ENCODE peak calls at places on chromosomes 1 and 21, in seven cellular contexts. One of them, this sample, is unnamed.

GRCh38 chr1:224519874-224520273 is 85.3 kb upstream of the WDR26 start:
- DNase-seq in GM12865: no peak
- DNase-seq in mesothelial cell of epicardium: no peak
- DNase-seq in endothelial cell of umbilical vein: no peak
- DNase-seq in heart right ventricle: no peak
- DNase-seq in WTC11: no peak
- DNase-seq in omental fat pad: no peak
- DNase-seq in this sample: no peak

GRCh38 chr1:32247452-32247851 is 430 bp downstream of the FAM167B start:
- DNase-seq in GM12865: no peak
- DNase-seq in mesothelial cell of epicardium: no peak
- DNase-seq in endothelial cell of umbilical vein: no peak
- DNase-seq in heart right ventricle: no peak
- DNase-seq in WTC11: no peak
- DNase-seq in omental fat pad: no peak
- DNase-seq in this sample: no peak

GRCh38 chr1:113074237-113074636 is 1.2 kb downstream of the LRIG2 start:
- DNase-seq in GM12865: peak
- DNase-seq in mesothelial cell of epicardium: no peak
- DNase-seq in endothelial cell of umbilical vein: peak
- DNase-seq in heart right ventricle: no peak
- DNase-seq in WTC11: no peak
- DNase-seq in omental fat pad: no peak
- DNase-seq in this sample: peak

GRCh38 chr1:32813941-32814739 is 3.0 kb downstream of the YARS1 start:
- DNase-seq in GM12865: no peak
- DNase-seq in mesothelial cell of epicardium: no peak
- DNase-seq in endothelial cell of umbilical vein: no peak
- DNase-seq in heart right ventricle: no peak
- DNase-seq in WTC11: no peak
- DNase-seq in omental fat pad: no peak
- DNase-seq in this sample: no peak

GRCh38 chr21:31754561-31754960 is 22.6 kb upstream of the SCAF4 start:
- DNase-seq in GM12865: no peak
- DNase-seq in mesothelial cell of epicardium: no peak
- DNase-seq in endothelial cell of umbilical vein: no peak
- DNase-seq in heart right ventricle: no peak
- DNase-seq in WTC11: no peak
- DNase-seq in omental fat pad: no peak
- DNase-seq in this sample: no peak

GRCh38 chr1:216140650-216141547 is 282.3 kb downstream of the USH2A start:
- DNase-seq in GM12865: no peak
- DNase-seq in mesothelial cell of epicardium: no peak
- DNase-seq in endothelial cell of umbilical vein: no peak
- DNase-seq in heart right ventricle: no peak
- DNase-seq in WTC11: no peak
- DNase-seq in omental fat pad: no peak
- DNase-seq in this sample: no peak

GRCh38 chr1:67642694-67643093 is 42.3 kb upstream of the GADD45A start:
- DNase-seq in GM12865: no peak
- DNase-seq in mesothelial cell of epicardium: no peak
- DNase-seq in endothelial cell of umbilical vein: peak
- DNase-seq in heart right ventricle: peak
- DNase-seq in WTC11: no peak
- DNase-seq in omental fat pad: no peak
- DNase-seq in this sample: no peak

GRCh38 chr1:30418426-30419245 is 304.7 kb downstream of the MATN1 start:
- DNase-seq in GM12865: no peak
- DNase-seq in mesothelial cell of epicardium: no peak
- DNase-seq in endothelial cell of umbilical vein: no peak
- DNase-seq in heart right ventricle: no peak
- DNase-seq in WTC11: no peak
- DNase-seq in omental fat pad: no peak
- DNase-seq in this sample: peak

GRCh38 chr21:15134711-15135110 is 69.9 kb upstream of the NRIP1 start:
- DNase-seq in GM12865: no peak
- DNase-seq in mesothelial cell of epicardium: no peak
- DNase-seq in endothelial cell of umbilical vein: peak
- DNase-seq in heart right ventricle: no peak
- DNase-seq in WTC11: no peak
- DNase-seq in omental fat pad: no peak
- DNase-seq in this sample: no peak

GRCh38 chr1:27503033-27503432 is 13.1 kb upstream of the WASF2 start:
- DNase-seq in GM12865: no peak
- DNase-seq in mesothelial cell of epicardium: no peak
- DNase-seq in endothelial cell of umbilical vein: no peak
- DNase-seq in heart right ventricle: no peak
- DNase-seq in WTC11: no peak
- DNase-seq in omental fat pad: no peak
- DNase-seq in this sample: no peak

GRCh38 chr1:27503961-27504587 is 14.1 kb upstream of the WASF2 start:
- DNase-seq in GM12865: no peak
- DNase-seq in mesothelial cell of epicardium: no peak
- DNase-seq in endothelial cell of umbilical vein: peak
- DNase-seq in heart right ventricle: no peak
- DNase-seq in WTC11: no peak
- DNase-seq in omental fat pad: no peak
- DNase-seq in this sample: peak

GRCh38 chr1:27505420-27505680 is 15.4 kb upstream of the WASF2 start:
- DNase-seq in GM12865: no peak
- DNase-seq in mesothelial cell of epicardium: no peak
- DNase-seq in endothelial cell of umbilical vein: no peak
- DNase-seq in heart right ventricle: no peak
- DNase-seq in WTC11: no peak
- DNase-seq in omental fat pad: no peak
- DNase-seq in this sample: peak

GRCh38 chr1:27506703-27507102 is 16.7 kb upstream of the WASF2 start:
- DNase-seq in GM12865: no peak
- DNase-seq in mesothelial cell of epicardium: no peak
- DNase-seq in endothelial cell of umbilical vein: no peak
- DNase-seq in heart right ventricle: no peak
- DNase-seq in WTC11: no peak
- DNase-seq in omental fat pad: no peak
- DNase-seq in this sample: no peak

DNA sequence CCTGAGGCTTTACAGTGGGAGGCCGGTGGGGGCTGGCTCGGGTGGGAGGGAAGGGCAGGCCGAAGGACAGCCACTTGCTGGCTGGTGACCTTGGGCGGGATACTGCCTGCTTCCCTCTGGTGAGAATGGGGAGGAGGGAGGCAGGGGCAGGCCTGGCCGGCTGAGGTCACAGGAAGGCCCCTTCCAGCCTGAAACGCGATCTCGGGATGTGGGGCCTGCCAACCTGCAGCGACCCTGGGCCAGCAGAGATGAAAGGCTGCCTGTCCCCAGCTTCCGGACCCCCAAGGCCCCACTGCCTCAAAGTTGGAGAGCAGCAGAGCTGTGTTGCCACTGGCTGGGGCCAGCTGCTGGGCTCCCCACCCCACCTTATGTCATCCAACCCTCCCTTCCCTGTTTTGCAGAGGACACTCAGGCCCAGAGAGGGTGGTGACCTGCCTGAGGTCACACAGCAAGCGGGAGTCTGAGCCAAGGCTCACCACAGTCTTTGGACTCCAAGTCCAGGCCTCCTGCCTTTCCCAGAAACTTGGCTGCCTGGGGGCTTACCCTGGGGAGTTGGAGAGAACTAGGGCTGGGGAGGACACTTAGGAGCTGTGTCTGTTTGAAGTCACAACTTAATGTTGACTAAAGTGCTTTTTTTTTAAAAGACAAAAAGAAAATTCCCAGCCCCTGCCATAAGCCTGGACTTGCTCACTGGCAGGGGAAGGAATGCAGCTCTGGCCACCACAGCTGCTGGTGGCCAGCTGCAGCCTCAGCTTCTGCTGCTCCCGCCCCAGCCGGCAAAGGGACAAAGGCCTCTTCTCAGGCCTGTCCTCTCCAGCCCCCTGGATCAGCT is 14.8 kb upstream of the WASF2 start:
- DNase-seq in GM12865: no peak
- DNase-seq in mesothelial cell of epicardium: no peak
- DNase-seq in endothelial cell of umbilical vein: no peak
- DNase-seq in heart right ventricle: peak
- DNase-seq in WTC11: peak
- DNase-seq in omental fat pad: no peak
- DNase-seq in this sample: peak
- TF ChIP-seq CTCF in GM12865: no peak
- TF ChIP-seq CTCF in mesothelial cell of epicardium: no peak
- TF ChIP-seq CTCF in endothelial cell of umbilical vein: no peak
- TF ChIP-seq CTCF in heart right ventricle: no peak
- TF ChIP-seq CTCF in WTC11: no peak
- TF ChIP-seq CTCF in omental fat pad: no peak
- TF ChIP-seq CTCF in this sample: no peak

GRCh38 chr21:30126575-30126974 is 40.0 kb downstream of the CLDN17 start:
- DNase-seq in GM12865: no peak
- DNase-seq in mesothelial cell of epicardium: no peak
- DNase-seq in endothelial cell of umbilical vein: no peak
- DNase-seq in heart right ventricle: no peak
- DNase-seq in WTC11: no peak
- DNase-seq in omental fat pad: no peak
- DNase-seq in this sample: no peak
- TF ChIP-seq CTCF in GM12865: no peak
- TF ChIP-seq CTCF in mesothelial cell of epicardium: no peak
- TF ChIP-seq CTCF in endothelial cell of umbilical vein: no peak
- TF ChIP-seq CTCF in heart right ventricle: no peak
- TF ChIP-seq CTCF in WTC11: no peak
- TF ChIP-seq CTCF in omental fat pad: no peak
- TF ChIP-seq CTCF in this sample: no peak

GRCh38 chr1:154937051-154937987 is 800 bp upstream of the PMVK start:
- DNase-seq in GM12865: peak
- DNase-seq in mesothelial cell of epicardium: peak
- DNase-seq in endothelial cell of umbilical vein: peak
- DNase-seq in heart right ventricle: peak
- DNase-seq in WTC11: peak
- DNase-seq in omental fat pad: peak
- DNase-seq in this sample: peak
- TF ChIP-seq CTCF in GM12865: peak
- TF ChIP-seq CTCF in mesothelial cell of epicardium: no peak
- TF ChIP-seq CTCF in endothelial cell of umbilical vein: peak
- TF ChIP-seq CTCF in heart right ventricle: peak
- TF ChIP-seq CTCF in WTC11: no peak
- TF ChIP-seq CTCF in omental fat pad: no peak
- TF ChIP-seq CTCF in this sample: peak

GRCh38 chr21:45859041-45859761 is 122.4 kb upstream of the COL6A1 start:
- DNase-seq in GM12865: no peak
- DNase-seq in mesothelial cell of epicardium: no peak
- DNase-seq in endothelial cell of umbilical vein: no peak
- DNase-seq in heart right ventricle: no peak
- DNase-seq in WTC11: no peak
- DNase-seq in omental fat pad: peak
- DNase-seq in this sample: no peak
- TF ChIP-seq CTCF in GM12865: no peak
- TF ChIP-seq CTCF in mesothelial cell of epicardium: no peak
- TF ChIP-seq CTCF in endothelial cell of umbilical vein: no peak
- TF ChIP-seq CTCF in heart right ventricle: no peak
- TF ChIP-seq CTCF in WTC11: no peak
- TF ChIP-seq CTCF in omental fat pad: no peak
- TF ChIP-seq CTCF in this sample: no peak

GRCh38 chr1:2392071-2392442 is 416 bp downstream of the RER1 start:
- DNase-seq in GM12865: no peak
- DNase-seq in mesothelial cell of epicardium: no peak
- DNase-seq in endothelial cell of umbilical vein: peak
- DNase-seq in heart right ventricle: no peak
- DNase-seq in WTC11: no peak
- DNase-seq in omental fat pad: no peak
- DNase-seq in this sample: no peak

GRCh38 chr1:2392686-2393085 is 1.0 kb downstream of the RER1 start:
- DNase-seq in GM12865: no peak
- DNase-seq in mesothelial cell of epicardium: no peak
- DNase-seq in endothelial cell of umbilical vein: no peak
- DNase-seq in heart right ventricle: no peak
- DNase-seq in WTC11: no peak
- DNase-seq in omental fat pad: no peak
- DNase-seq in this sample: no peak

GRCh38 chr1:2389644-2390043 is 1.7 kb downstream of the MORN1 start:
- DNase-seq in GM12865: no peak
- DNase-seq in mesothelial cell of epicardium: no peak
- DNase-seq in endothelial cell of umbilical vein: no peak
- DNase-seq in heart right ventricle: no peak
- DNase-seq in WTC11: no peak
- DNase-seq in omental fat pad: no peak
- DNase-seq in this sample: no peak

GRCh38 chr1:2391034-2391384 is 345 bp downstream of the MORN1 start:
- DNase-seq in GM12865: peak
- DNase-seq in mesothelial cell of epicardium: no peak
- DNase-seq in endothelial cell of umbilical vein: no peak
- DNase-seq in heart right ventricle: no peak
- DNase-seq in WTC11: peak
- DNase-seq in omental fat pad: no peak
- DNase-seq in this sample: no peak

DNA sequence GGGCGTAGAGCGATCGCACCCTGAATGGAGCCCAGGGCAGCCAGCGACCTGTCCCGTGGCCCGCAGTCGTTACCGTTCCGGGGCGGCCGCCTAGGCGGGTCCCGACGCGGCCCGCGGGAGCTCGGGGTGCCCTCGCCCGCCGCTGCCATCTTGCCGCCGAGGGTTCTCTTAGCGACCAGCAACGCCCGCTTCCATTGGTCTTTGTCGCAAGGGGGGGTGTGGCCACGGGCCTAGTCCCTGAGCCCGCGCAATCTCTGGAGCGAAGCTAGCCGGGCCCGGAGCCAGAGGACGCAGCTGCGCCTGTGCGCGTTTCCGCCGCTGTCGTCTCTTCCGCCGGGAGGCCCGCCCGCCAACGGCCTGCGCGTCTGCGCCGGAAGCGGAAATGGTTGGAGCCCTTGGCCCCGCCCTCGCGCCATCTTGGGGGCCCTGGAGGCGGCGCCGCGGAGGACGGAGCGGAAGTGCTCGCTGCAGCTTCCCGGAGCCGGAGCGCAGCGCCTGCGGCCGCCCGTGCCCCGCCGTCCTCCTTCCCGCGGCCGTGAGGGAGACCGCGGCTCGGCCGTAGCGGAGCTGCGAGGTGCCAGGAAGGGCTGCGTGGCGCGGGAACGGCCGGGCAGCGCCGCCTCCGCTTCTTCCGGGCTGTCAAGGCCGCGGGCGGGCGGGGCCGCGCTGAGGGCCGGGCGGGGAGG is at the start of the genes MORN1 and RER1:
- DNase-seq in GM12865: peak
- DNase-seq in mesothelial cell of epicardium: peak
- DNase-seq in endothelial cell of umbilical vein: peak
- DNase-seq in heart right ventricle: peak
- DNase-seq in WTC11: peak
- DNase-seq in omental fat pad: peak
- DNase-seq in this sample: peak
- TF ChIP-seq CTCF in GM12865: no peak
- TF ChIP-seq CTCF in mesothelial cell of epicardium: no peak
- TF ChIP-seq CTCF in endothelial cell of umbilical vein: no peak
- TF ChIP-seq CTCF in heart right ventricle: no peak
- TF ChIP-seq CTCF in WTC11: no peak
- TF ChIP-seq CTCF in omental fat pad: no peak
- TF ChIP-seq CTCF in this sample: no peak